ENCODE peak calls at places on chromosomes 2 and 18, in eight cellular contexts. U is AG04450, K is H9, M is AG09319, F is endodermal cell, D is hepatocyte, H is neural progenitor cell, E is fibroblast of lung. V is an unnamed sample.

GRCh38 chr2:238716585-238716984 is 131.3 kb upstream of the TWIST2 start:
- DNase-seq in H (no peak), K (peak; percentile 50), E (no peak), M (no peak), D (no peak), F (peak; percentile 58), U (no peak), V (no peak)

GRCh38 chr2:24844023-24844685 is 50.9 kb downstream of the CENPO start:
- DNase-seq in E (no peak), K (no peak), F (no peak), D (no peak), M (no peak), U (no peak), H (no peak), V (no peak)

GRCh38 chr2:72326759-72327158 is 179.1 kb upstream of the CYP26B1 start:
- DNase-seq in U (no peak), F (no peak), K (no peak), D (no peak), E (peak; percentile 60), M (no peak), H (no peak), V (peak; percentile 8)

GRCh38 chr18:75200071-75200470 is 8.9 kb downstream of the PTGR3 start:
- DNase-seq in K (no peak), D (no peak), F (no peak), E (no peak), U (no peak), H (no peak), M (no peak), V (peak; percentile 78)

GRCh38 chr2:120722603-120723421 is 12.9 kb upstream of the GLI2 start:
- DNase-seq in M (no peak), E (peak; percentile 91), H (peak; percentile 60), U (no peak), K (peak; percentile 40), F (peak; percentile 82), D (no peak), V (peak; percentile 93)

GRCh38 chr18:27860701-27861107 is 316.2 kb downstream of the CDH2 start:
- DNase-seq in F (peak; percentile 51), M (no peak), H (no peak), D (no peak), K (no peak), U (no peak), E (peak; percentile 82), V (peak; percentile 1)

GRCh38 chr2:43086451-43087221 is 139.8 kb downstream of the ZFP36L2 start:
- DNase-seq in E (peak; percentile 100), H (peak; percentile 31), D (peak; percentile 88), M (peak; percentile 95), F (peak; percentile 69), K (no peak), U (peak; percentile 98), V (peak; percentile 100)

GRCh38 chr2:207385903-207386302 is 143.9 kb upstream of the CREB1 start:
- DNase-seq in E (peak; percentile 81), F (no peak), M (no peak), U (peak; percentile 48), D (no peak), K (no peak), H (no peak), V (peak; percentile 67)

GRCh38 chr2:10254373-10255188 is 48.1 kb upstream of the HPCAL1 start:
- DNase-seq in E (peak; percentile 59), U (no peak), M (no peak), F (peak; percentile 65), H (no peak), D (no peak), K (no peak), V (peak; percentile 50)

GRCh38 chr2:134206029-134206428 is 47.8 kb upstream of the MGAT5 start:
- DNase-seq in F (no peak), U (no peak), H (peak; percentile 63), D (no peak), E (peak; percentile 10), M (no peak), K (no peak), V (no peak)

GRCh38 chr18:55185391-55185790 is 226.1 kb upstream of the CCDC68 start:
- DNase-seq in E (peak; percentile 67), U (no peak), D (no peak), M (no peak), H (no peak), F (no peak), K (no peak), V (peak; percentile 30)

GRCh38 chr2:120319135-120319534 is 26.8 kb upstream of the INHBB start:
- DNase-seq in F (no peak), H (no peak), D (no peak), E (no peak), U (no peak), K (no peak), M (no peak), V (no peak)

GRCh38 chr2:189629553-189630453 is 31.5 kb upstream of the ASNSD1 start:
- DNase-seq in F (no peak), U (no peak), D (no peak), H (no peak), M (no peak), K (no peak), E (no peak), V (no peak)

GRCh38 chr18:74731097-74731496 is 133.4 kb downstream of the ZNF407 start:
- DNase-seq in D (no peak), F (no peak), K (no peak), E (peak; percentile 87), U (peak; percentile 48), M (peak; percentile 36), H (no peak), V (peak; percentile 68)

GRCh38 chr2:28477645-28478044 is 18.2 kb upstream of the PLB1 start:
- DNase-seq in D (no peak), U (no peak), M (no peak), H (no peak), K (no peak), E (no peak), F (no peak), V (no peak)

GRCh38 chr18:21383031-21383430 is 141.0 kb downstream of the GREB1L start:
- DNase-seq in E (no peak), H (no peak), M (no peak), D (no peak), K (no peak), U (no peak), F (no peak), V (no peak)

GRCh38 chr2:124269348-124269747 is 244.3 kb downstream of the CNTNAP5 start:
- DNase-seq in K (no peak), F (no peak), M (no peak), H (peak; percentile 7), U (no peak), D (peak; percentile 16), E (no peak), V (no peak)

GRCh38 chr2:83291083-83291482 is 1168.0 kb downstream of the SUCLG1 start:
- DNase-seq in E (no peak), H (no peak), D (no peak), U (no peak), K (no peak), F (no peak), M (no peak), V (no peak)

GRCh38 chr18:47908523-47909039 is 21.9 kb downstream of the SMAD2 start:
- DNase-seq in U (no peak), E (no peak), M (no peak), H (no peak), D (no peak), F (no peak), K (no peak), V (no peak)

GRCh38 chr2:65057391-65058052 is 1.3 kb downstream of the CEP68 start:
- DNase-seq in D (no peak), K (no peak), U (no peak), H (no peak), E (peak; percentile 66), M (no peak), F (no peak), V (peak; percentile 77)

GRCh38 chr2:219254590-219255219 is 987 bp upstream of the TUBA4A start:
- DNase-seq in K (no peak), F (no peak), H (no peak), D (no peak), M (no peak), U (no peak), E (no peak), V (no peak)

GRCh38 chr2:41989503-41990180 is 58.2 kb upstream of the PKDCC start:
- DNase-seq in D (no peak), M (no peak), F (peak; percentile 47), K (no peak), H (peak; percentile 32), E (no peak), U (no peak), V (no peak)

GRCh38 chr2:11357428-11357972 is 13.1 kb upstream of the ROCK2 start:
- DNase-seq in K (no peak), D (peak; percentile 80), U (no peak), M (no peak), E (no peak), H (no peak), F (no peak), V (no peak)

GRCh38 chr2:9951522-9952285 is at the start of gene GRHL1:
- DNase-seq in D (peak; percentile 98), F (peak; percentile 97), M (no peak), K (peak; percentile 91), H (peak; percentile 98), E (peak; percentile 83), U (peak; percentile 63), V (peak; percentile 80)

GRCh38 chr2:2325538-2325937 is 5.5 kb downstream of the MYT1L start:
- DNase-seq in U (no peak), K (no peak), H (peak; percentile 35), M (no peak), F (peak; percentile 51), D (no peak), E (no peak), V (no peak)

DNA sequence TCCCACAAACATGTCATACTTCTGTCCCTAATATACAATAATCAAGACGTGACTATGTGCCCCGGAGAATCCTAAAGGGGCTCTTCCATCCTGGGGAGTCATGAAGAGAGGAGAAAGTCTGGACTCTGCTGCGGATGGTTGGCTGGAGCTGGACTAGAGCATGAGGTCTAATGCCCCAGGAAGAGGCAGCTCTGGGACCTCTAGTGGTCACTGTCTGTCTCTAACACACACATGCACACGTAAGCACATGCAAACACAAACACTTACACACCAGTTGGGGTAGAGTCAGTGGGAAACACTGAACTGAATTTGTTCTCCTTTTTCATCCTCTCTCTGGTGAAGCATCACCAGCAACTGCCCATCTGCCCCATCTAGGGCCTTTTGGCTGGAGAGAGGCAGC is 271.6 kb downstream of the TDRD15 start:
- DNase-seq in D (peak; percentile 32), E (no peak), F (peak; percentile 55), M (no peak), U (no peak), H (no peak), K (no peak), V (no peak)
- TF ChIP-seq CTCF in D (peak; percentile 35), E (no peak), F (peak; percentile 75), M (no peak), U (peak; percentile 6), H (peak; percentile 35), K (peak; percentile 49), V (no peak)

GRCh38 chr2:241009601-241010530 is 11.4 kb downstream of the SNED1 start:
- DNase-seq in D (peak; percentile 60), K (peak; percentile 76), F (peak; percentile 91), H (peak; percentile 59), M (peak; percentile 45), E (peak; percentile 86), U (peak; percentile 15), V (peak; percentile 82)
- TF ChIP-seq CTCF in D (no peak), K (no peak), F (peak; percentile 36), H (no peak), M (no peak), E (no peak), U (no peak), V (no peak)

GRCh38 chr2:60002158-60002867 is 551.1 kb downstream of the BCL11A start:
- DNase-seq in E (no peak), D (no peak), F (peak; percentile 58), H (no peak), M (no peak), U (no peak), K (peak; percentile 34), V (no peak)
- TF ChIP-seq CTCF in E (no peak), D (peak; percentile 4), F (peak; percentile 62), H (peak; percentile 28), M (no peak), U (no peak), K (peak; percentile 31), V (no peak)

GRCh38 chr2:109170645-109171044 is 41.6 kb downstream of the SH3RF3 start:
- DNase-seq in D (no peak), H (no peak), U (no peak), M (no peak), K (peak; percentile 45), F (peak; percentile 74), E (no peak), V (no peak)
- TF ChIP-seq CTCF in D (no peak), H (no peak), U (no peak), M (no peak), K (peak; percentile 44), F (peak; percentile 55), E (no peak), V (no peak)

V was measured in fibroblast of mammary gland.